ENCODE peak calls at places on chromosomes 2 and 18, in four cellular contexts. Y is COR-L47; A is GM03348; K is stimulated activated CD8-positive, alpha-beta memory T cell treated with anti-CD3 and anti-CD28 coated beads, Interleukin-4, amount 100 ng/mL, for 48 hours. T is an unnamed sample.

GRCh38 chr2:1752751-1753150 is 8.4 kb upstream of the PXDN start:
- DNase-seq in Y (no peak), A (no peak), K (no peak), T (no peak)

GRCh38 chr2:240431276-240431662 is 4.2 kb upstream of the GPC1 start:
- DNase-seq in Y (no peak), A (no peak), K (peak), T (no peak)

GRCh38 chr2:85768713-85769112 is 14.9 kb downstream of the ATOH8 start:
- DNase-seq in Y (peak), A (no peak), K (no peak), T (no peak)

GRCh38 chr18:22432672-22433137 is 15.0 kb upstream of the CTAGE1 start:
- DNase-seq in Y (no peak), A (peak), K (no peak), T (peak)

GRCh38 chr2:239553376-239554000 is 152.7 kb upstream of the HDAC4 start:
- DNase-seq in Y (no peak), A (no peak), K (no peak), T (no peak)

GRCh38 chr2:151827564-151828142 is 568 bp downstream of the ARL5A start:
- DNase-seq in Y (no peak), A (peak), K (peak), T (no peak)

GRCh38 chr2:9053534-9053931 is 50.0 kb upstream of the MBOAT2 start:
- DNase-seq in Y (no peak), A (peak), K (no peak), T (no peak)

GRCh38 chr2:3487432-3487831 is 31.9 kb downstream of the ADI1 start:
- DNase-seq in Y (no peak), A (no peak), K (no peak), T (no peak)

GRCh38 chr2:113126845-113127645 is at the start of gene IL1RN:
- DNase-seq in Y (no peak), A (no peak), K (no peak), T (no peak)

GRCh38 chr2:146080925-146081324 is 1561.0 kb upstream of the ZEB2 start:
- DNase-seq in Y (no peak), A (no peak), K (no peak), T (no peak)

GRCh38 chr2:134946073-134946472 is 27.5 kb downstream of the CCNT2 start:
- DNase-seq in Y (no peak), A (no peak), K (no peak), T (no peak)

GRCh38 chr2:8252997-8253694 is 428.7 kb upstream of the ID2 start:
- DNase-seq in Y (peak), A (no peak), K (no peak), T (no peak)

GRCh38 chr2:84884396-84884795 is 3.5 kb upstream of the TRABD2A start:
- DNase-seq in Y (no peak), A (no peak), K (no peak), T (no peak)

GRCh38 chr2:23397483-23397882 is 12.5 kb downstream of the KLHL29 start:
- DNase-seq in Y (no peak), A (no peak), K (no peak), T (no peak)